ENCODE peak calls at places on chromosomes 1 and 21, in five cellular contexts. A is astrocyte of the spinal cord, H is adrenal gland, B is RCC 7860, R is tibial artery. W is an unnamed sample.
A peak's percentile ranks its signal among the peaks of the same experiment; 100 is the strongest.

GRCh38 chr1:201946224-201946908 is at the start of gene LMOD1:
- DNase-seq in H (peak; percentile 96), A (peak; percentile 86), R (peak; percentile 99), B (no peak), W (peak; percentile 83)

GRCh38 chr1:160834945-160835565 is 27.6 kb downstream of the CD244 start:
- DNase-seq in B (no peak), R (no peak), A (no peak), H (no peak), W (peak; percentile 36)

GRCh38 chr1:243434594-243434993 is 178.8 kb downstream of the SDCCAG8 start:
- DNase-seq in A (peak; percentile 12), H (no peak), R (no peak), B (no peak), W (no peak)

GRCh38 chr1:110355321-110355720 is 16.1 kb downstream of the RBM15 start:
- DNase-seq in R (no peak), A (no peak), H (no peak), B (no peak), W (no peak)

GRCh38 chr1:47178665-47179022 is 11.2 kb downstream of the PDZK1IP1 start:
- DNase-seq in B (no peak), H (peak; percentile 55), R (peak; percentile 59), A (no peak), W (no peak)

GRCh38 chr1:85224734-85225623 is 24.2 kb upstream of the SYDE2 start:
- DNase-seq in B (no peak), H (no peak), R (no peak), A (no peak), W (no peak)

GRCh38 chr1:26110731-26111529 is 694 bp upstream of the PDIK1L start:
- DNase-seq in B (peak; percentile 37), H (peak; percentile 83), R (peak; percentile 77), A (peak; percentile 75), W (peak; percentile 66)

GRCh38 chr1:236465959-236466303 is 57.9 kb upstream of the LGALS8 start:
- DNase-seq in B (no peak), H (no peak), A (no peak), R (no peak), W (no peak)

GRCh38 chr1:43587594-43587993 is 56.9 kb downstream of the PTPRF start:
- DNase-seq in R (no peak), H (no peak), A (no peak), B (no peak), W (no peak)

GRCh38 chr1:36087233-36088123 is 1.2 kb upstream of the ADPRS start:
- DNase-seq in A (no peak), H (peak; percentile 55), B (no peak), R (no peak), W (no peak)

GRCh38 chr1:97277891-97278662 is 556.5 kb downstream of the PTBP2 start:
- DNase-seq in A (peak; percentile 57), H (no peak), R (no peak), B (peak; percentile 65), W (peak; percentile 79)

GRCh38 chr21:40433575-40433974 is 413.4 kb downstream of the DSCAM start:
- DNase-seq in B (no peak), R (no peak), H (no peak), A (no peak), W (no peak)

GRCh38 chr21:42797522-42797921 is 81.8 kb downstream of the WDR4 start:
- DNase-seq in R (no peak), A (no peak), B (no peak), H (no peak), W (no peak)

GRCh38 chr1:180842890-180843289 is 69.8 kb upstream of the KIAA1614 start:
- DNase-seq in H (no peak), B (no peak), R (no peak), A (peak; percentile 40), W (no peak)

GRCh38 chr1:44694863-44695478 is 20.5 kb downstream of the ARMH1 start:
- DNase-seq in A (no peak), H (no peak), B (no peak), R (no peak), W (no peak)

GRCh38 chr1:198179556-198179981 is 22.8 kb downstream of the NEK7 start:
- DNase-seq in B (peak; percentile 32), R (no peak), H (no peak), A (peak; percentile 87), W (no peak)

GRCh38 chr1:204520834-204521709 is 4.9 kb downstream of the MDM4 start:
- DNase-seq in H (no peak), A (peak; percentile 74), R (no peak), B (peak; percentile 55), W (no peak)

GRCh38 chr1:43360616-43361015 is 1.8 kb downstream of the CDC20 start:
- DNase-seq in R (no peak), H (no peak), A (no peak), B (no peak), W (no peak)

GRCh38 chr1:28518745-28519341 is 13.0 kb downstream of the RCC1 start:
- DNase-seq in H (peak; percentile 54), B (peak; percentile 50), A (no peak), R (no peak), W (no peak)

GRCh38 chr1:181112071-181112929 is 23.8 kb downstream of the IER5 start:
- DNase-seq in B (peak; percentile 95), A (peak; percentile 95), R (peak; percentile 88), H (peak; percentile 96), W (peak; percentile 87)

GRCh38 chr1:171243878-171244277 is 4.4 kb upstream of the FMO1 start:
- DNase-seq in B (no peak), A (no peak), R (no peak), H (no peak), W (no peak)

GRCh38 chr1:26164036-26164927 is 4.5 kb downstream of the C1orf232 start:
- DNase-seq in B (no peak), A (no peak), R (no peak), H (no peak), W (peak; percentile 38)

GRCh38 chr1:157505481-157506272 is 46.6 kb downstream of the FCRL5 start:
- DNase-seq in H (peak; percentile 75), A (peak; percentile 51), B (peak; percentile 15), R (no peak), W (peak; percentile 60)

GRCh38 chr1:54326577-54327385 is 79.4 kb downstream of the SSBP3 start:
- DNase-seq in H (no peak), A (no peak), B (no peak), R (no peak), W (no peak)

GRCh38 chr1:163290025-163290610 is 31.6 kb upstream of the NUF2 start:
- DNase-seq in H (peak; percentile 70), B (no peak), R (no peak), A (no peak), W (no peak)

GRCh38 chr1:97202481-97202880 is 480.9 kb downstream of the PTBP2 start:
- DNase-seq in B (no peak), A (no peak), H (no peak), R (no peak), W (no peak)

GRCh38 chr1:7579016-7579415 is 192.1 kb upstream of the VAMP3 start:
- DNase-seq in H (no peak), A (no peak), R (peak; percentile 45), B (no peak), W (no peak)

GRCh38 chr1:44677201-44677520 is 2.6 kb downstream of the ARMH1 start:
- DNase-seq in B (peak; percentile 12), A (peak; percentile 41), H (peak; percentile 76), R (no peak), W (peak; percentile 30)

GRCh38 chr1:209755926-209756607 is at the start of gene TRAF3IP3:
- DNase-seq in B (no peak), R (no peak), H (no peak), A (no peak), W (no peak)

GRCh38 chr1:48003741-48004503 is 6.7 kb upstream of the TRABD2B start:
- DNase-seq in B (peak; percentile 66), R (no peak), A (no peak), H (peak; percentile 18), W (no peak)

GRCh38 chr1:117512728-117513321 is 93.0 kb upstream of the TENT5C start:
- DNase-seq in B (no peak), A (peak; percentile 35), R (no peak), H (no peak), W (peak; percentile 41)

GRCh38 chr1:189405419-189405818 is 1072.2 kb downstream of the BRINP3 start:
- DNase-seq in R (no peak), H (no peak), B (no peak), A (no peak), W (no peak)

GRCh38 chr1:11062965-11063401 is 3.2 kb upstream of the SRM start:
- DNase-seq in A (peak; percentile 84), R (no peak), H (no peak), B (peak; percentile 77), W (no peak)

GRCh38 chr1:62384276-62385005 is 52.4 kb upstream of the USP1 start:
- DNase-seq in R (no peak), B (peak; percentile 35), A (peak; percentile 91), H (peak; percentile 52), W (peak; percentile 60)

GRCh38 chr1:28416509-28417194 is 47.1 kb downstream of the PHACTR4 start:
- DNase-seq in H (no peak), B (peak; percentile 68), R (no peak), A (no peak), W (no peak)

GRCh38 chr1:4310396-4310923 is 343.9 kb upstream of the AJAP1 start:
- DNase-seq in A (no peak), B (no peak), R (peak; percentile 10), H (no peak), W (no peak)

GRCh38 chr21:45698493-45698947 is 55.0 kb downstream of the PCBP3 start:
- DNase-seq in R (no peak), H (peak; percentile 77), A (peak; percentile 96), B (no peak), W (peak; percentile 14)

GRCh38 chr1:229406798-229407197 is 27.1 kb downstream of the ACTA1 start:
- DNase-seq in B (no peak), R (no peak), H (no peak), A (no peak), W (no peak)